ENCODE peak calls at places on chromosomes 1 and 21, in six cellular contexts. I, Z, S, O, R and N are unnamed samples.

GRCh38 chr1:165641276-165641987 is 10.4 kb downstream of the MGST3 start:
- DNase-seq in S (no peak), O (no peak), R (no peak), I (no peak), Z (no peak), N (no peak)

GRCh38 chr21:27526451-27526850 is 559.6 kb upstream of the ADAMTS5 start:
- DNase-seq in S (no peak), O (no peak), R (no peak), I (no peak), Z (no peak), N (no peak)

GRCh38 chr1:47618222-47618720 is 180.4 kb downstream of the FOXD2 start:
- DNase-seq in I (no peak), R (no peak), Z (no peak), O (no peak), S (no peak), N (no peak)

GRCh38 chr1:78070758-78071157 is 25.0 kb downstream of the GIPC2 start:
- DNase-seq in Z (no peak), I (no peak), O (no peak), S (no peak), R (peak; percentile 43), N (peak; percentile 88)

GRCh38 chr1:234719454-234720258 is 109.7 kb upstream of the IRF2BP2 start:
- DNase-seq in O (no peak), I (peak; percentile 58), S (no peak), Z (no peak), R (no peak), N (no peak)

GRCh38 chr1:7575041-7575400 is 196.1 kb upstream of the VAMP3 start:
- DNase-seq in Z (no peak), I (no peak), S (no peak), R (no peak), O (no peak), N (no peak)

GRCh38 chr1:162497104-162497722 is 405 bp upstream of the UHMK1 start:
- DNase-seq in S (no peak), I (no peak), O (no peak), Z (no peak), R (no peak), N (no peak)

GRCh38 chr1:8938232-8939117 is 7.2 kb upstream of the CA6 start:
- DNase-seq in S (no peak), I (no peak), R (no peak), O (no peak), Z (no peak), N (no peak)

GRCh38 chr1:55310517-55310927 is 95.4 kb upstream of the USP24 start:
- DNase-seq in R (peak; percentile 96), S (no peak), I (no peak), O (no peak), Z (no peak), N (peak; percentile 98)

GRCh38 chr1:159949891-159950480 is 4.1 kb downstream of the SLAMF9 start:
- DNase-seq in O (no peak), Z (no peak), R (no peak), I (no peak), S (no peak), N (no peak)

GRCh38 chr1:109863699-109864062 is 47.0 kb upstream of the CSF1 start:
- DNase-seq in I (no peak), S (no peak), R (no peak), Z (no peak), O (no peak), N (peak; percentile 47)

GRCh38 chr21:41183575-41183974 is 15.6 kb downstream of the BACE2 start:
- DNase-seq in I (no peak), Z (no peak), O (no peak), S (no peak), R (no peak), N (no peak)

GRCh38 chr1:92404661-92405060 is 82.1 kb downstream of the GFI1 start:
- DNase-seq in R (no peak), O (no peak), I (no peak), S (no peak), Z (no peak), N (no peak)

GRCh38 chr1:240018617-240019016 is 73.1 kb upstream of the FMN2 start:
- DNase-seq in R (no peak), O (no peak), Z (no peak), I (no peak), S (no peak), N (no peak)

DNA sequence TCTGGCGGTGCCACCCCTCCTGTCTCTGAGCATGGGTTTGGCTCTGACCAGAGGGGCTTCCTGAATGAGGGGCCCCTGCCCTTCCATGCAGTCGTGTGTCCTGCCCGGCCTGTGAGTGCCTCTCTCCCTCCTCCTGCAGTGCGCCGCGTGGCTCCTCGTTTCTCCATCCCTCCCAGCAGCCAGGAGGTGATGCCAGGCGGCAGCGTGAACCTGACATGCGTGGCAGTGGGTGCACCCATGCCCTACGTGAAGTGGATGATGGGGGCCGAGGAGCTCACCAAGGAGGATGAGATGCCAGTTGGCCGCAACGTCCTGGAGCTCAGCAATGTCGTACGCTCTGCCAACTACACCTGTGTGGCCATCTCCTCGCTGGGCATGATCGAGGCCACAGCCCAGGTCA is 57.9 kb downstream of the PTPRF start:
- DNase-seq in R (no peak), Z (no peak), O (no peak), I (no peak), S (no peak), N (no peak)
- H3K4me3 ChIP-seq in R (no peak overlapping the region), Z (no peak overlapping the region), O (no peak overlapping the region), I (no peak overlapping the region), S (no peak overlapping the region), N (no peak overlapping the region)

DNA sequence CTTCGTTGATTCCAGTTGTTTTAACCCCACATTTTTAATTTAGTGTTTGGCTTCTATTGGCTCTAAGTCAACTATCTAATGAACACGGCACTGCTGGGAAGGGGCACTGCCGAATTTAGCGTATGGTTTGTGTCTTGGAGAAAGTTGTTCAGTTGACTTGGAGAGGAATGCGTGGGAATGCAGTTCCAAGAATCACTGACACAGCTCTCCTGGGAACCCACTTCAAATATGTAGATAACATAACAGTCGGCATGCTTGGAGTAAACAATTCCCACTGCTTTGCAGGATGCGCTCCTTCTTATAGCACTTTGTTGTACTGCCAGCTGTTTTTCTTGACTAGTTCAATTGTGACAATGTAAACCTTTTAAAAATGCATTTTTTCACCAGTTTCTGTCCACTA is 104.3 kb downstream of the RYR2 start:
- DNase-seq in R (no peak), O (no peak), S (no peak), I (no peak), Z (no peak), N (no peak)
- H3K4me3 ChIP-seq in R (no peak overlapping the region), O (no peak overlapping the region), S (no peak overlapping the region), I (no peak overlapping the region), Z (no peak overlapping the region), N (no peak overlapping the region)

DNA sequence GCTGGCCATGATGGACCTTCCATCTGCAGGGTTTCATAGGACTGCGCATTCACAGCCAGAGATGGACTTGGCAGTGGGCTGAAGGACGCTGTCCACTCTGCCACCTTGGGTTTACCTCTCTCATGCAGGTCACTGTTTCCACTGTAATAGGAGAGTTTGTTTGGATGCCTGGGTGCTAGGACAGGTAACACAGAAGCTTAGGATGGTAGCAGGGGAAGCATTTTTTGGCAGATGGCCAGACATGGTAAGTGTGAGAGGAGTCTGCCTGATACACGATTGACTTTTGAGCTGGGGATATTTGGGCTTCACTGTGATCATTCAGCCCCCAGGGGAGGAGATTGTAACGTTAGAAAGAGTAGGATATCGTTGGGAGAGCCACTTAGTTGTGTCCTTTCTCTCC is 11.8 kb downstream of the PSEN2 start:
- DNase-seq in O (no peak), R (no peak), S (peak; percentile 11), Z (no peak), I (no peak), N (peak; percentile 22)
- H3K4me3 ChIP-seq in O (no peak overlapping the region), R (no peak overlapping the region), S (peak overlapping the region; percentile 38), Z (peak overlapping the region; percentile 17), I (no peak overlapping the region), N (no peak overlapping the region)

DNA sequence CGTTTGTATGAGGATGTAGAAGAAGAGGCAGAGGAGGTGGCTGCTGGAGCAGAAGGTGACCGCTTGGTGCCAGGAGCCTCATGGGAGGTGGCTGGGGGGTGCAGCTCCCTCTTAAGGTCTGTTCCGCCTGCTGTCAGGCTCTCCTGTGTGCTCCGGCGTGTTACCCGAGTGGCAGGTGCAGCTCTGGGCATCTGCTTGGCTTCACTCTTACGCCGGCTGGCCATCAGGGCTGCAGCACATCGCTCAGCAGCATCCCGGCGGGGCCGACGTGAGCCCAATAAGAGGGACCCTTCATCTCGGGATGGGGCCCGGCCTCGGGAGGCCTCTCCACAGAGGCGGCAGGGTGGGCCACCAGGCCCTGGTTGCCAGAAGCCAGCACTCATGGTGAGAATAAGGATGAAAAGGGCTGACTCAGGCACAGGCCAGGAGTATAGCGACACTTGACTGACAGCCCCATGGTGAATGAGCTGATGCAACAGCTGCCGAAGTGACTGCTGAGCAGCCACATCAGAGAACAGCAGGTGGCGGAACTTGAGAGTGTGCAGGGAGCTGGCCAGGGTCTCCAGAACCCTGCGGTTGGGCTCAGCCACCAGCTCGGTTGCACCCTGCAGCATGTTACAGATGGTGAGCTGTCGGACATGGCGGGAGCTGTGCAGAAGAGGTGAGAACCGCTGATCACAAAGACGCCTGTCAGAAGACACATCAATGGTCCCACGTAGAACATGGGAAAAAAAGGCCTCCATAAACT is 17.5 kb downstream of the LRRC41 start:
- DNase-seq in Z (no peak), R (no peak), S (no peak), I (no peak), O (no peak), N (no peak)
- H3K4me3 ChIP-seq in Z (no peak overlapping the region), R (no peak overlapping the region), S (no peak overlapping the region), I (no peak overlapping the region), O (no peak overlapping the region), N (no peak overlapping the region)